ENCODE peak calls at places on chromosomes 11 and 22, in five cellular contexts. Y is neuronal stem cell, E is IMR-90, S is H1, D is mesenchymal stem cell. V is an unnamed sample.

GRCh38 chr11:2778630-2779498 is 79.1 kb upstream of the KCNQ1OT1 start:
- DNase-seq in Y (no peak), E (peak), S (no peak), D (peak), V (peak)

GRCh38 chr11:112219476-112220232 is 6.6 kb upstream of the PTS start:
- DNase-seq in Y (peak), E (peak), S (no peak), D (peak), V (peak)

GRCh38 chr11:36452987-36453386 is 57.1 kb downstream of the TRAF6 start:
- DNase-seq in Y (no peak), E (no peak), S (no peak), D (no peak), V (no peak)

GRCh38 chr11:63180536-63180935 is 36.5 kb upstream of the SLC22A24 start:
- DNase-seq in Y (no peak), E (no peak), S (no peak), D (no peak), V (no peak)

GRCh38 chr11:44179173-44179572 is 83.7 kb downstream of the EXT2 start:
- DNase-seq in Y (no peak), E (peak), S (no peak), D (peak), V (no peak)

GRCh38 chr22:33073989-33074391 is 15.8 kb upstream of the SYN3 start:
- DNase-seq in Y (no peak), E (no peak), S (no peak), D (no peak), V (no peak)

GRCh38 chr11:204587-205109 is 2.6 kb downstream of the BET1L start:
- DNase-seq in Y (no peak), E (no peak), S (no peak), D (no peak), V (no peak)

GRCh38 chr22:50271519-50271970 is 1.4 kb upstream of the MAPK11 start:
- DNase-seq in Y (peak), E (peak), S (no peak), D (peak), V (peak)

GRCh38 chr22:46357711-46358505 is 22.4 kb downstream of the TRMU start:
- DNase-seq in Y (no peak), E (no peak), S (no peak), D (no peak), V (no peak)

GRCh38 chr11:76260296-76260695 is 54.0 kb upstream of the WNT11 start:
- DNase-seq in Y (no peak), E (no peak), S (no peak), D (no peak), V (no peak)

GRCh38 chr22:35631597-35631996 is 14.5 kb upstream of the MB start:
- DNase-seq in Y (no peak), E (no peak), S (peak), D (no peak), V (peak)

GRCh38 chr11:68373810-68374501 is 61.6 kb downstream of the LRP5 start:
- DNase-seq in Y (no peak), E (peak), S (no peak), D (peak), V (no peak)

GRCh38 chr11:44727114-44727372 is 281 bp downstream of the TSPAN18 start:
- DNase-seq in Y (no peak), E (no peak), S (no peak), D (no peak), V (no peak)

GRCh38 chr22:22487869-22488597 is 20.5 kb downstream of the ZNF280B start:
- DNase-seq in Y (no peak), E (no peak), S (no peak), D (no peak), V (no peak)

GRCh38 chr11:111737180-111737876 is 28.9 kb downstream of the PPP2R1B start:
- DNase-seq in Y (no peak), E (no peak), S (no peak), D (no peak), V (no peak)

GRCh38 chr22:48254311-48254873 is 1491.9 kb downstream of the TBC1D22A start:
- DNase-seq in Y (no peak), E (no peak), S (no peak), D (no peak), V (no peak)

GRCh38 chr22:44746061-44746789 is 6.2 kb upstream of the ARHGAP8 start:
- DNase-seq in Y (no peak), E (no peak), S (no peak), D (no peak), V (no peak)

GRCh38 chr22:39146256-39147101 is 6.0 kb downstream of the CBX7 start:
- DNase-seq in Y (no peak), E (no peak), S (no peak), D (no peak), V (no peak)
- H2AFZ ChIP-seq in Y (peak), E (peak), S (no peak), D (no peak), V (no peak)

GRCh38 chr22:31628362-31628761 is 33.7 kb downstream of the PISD start:
- DNase-seq in Y (no peak), E (no peak), S (no peak), D (no peak), V (no peak)

GRCh38 chr22:31628969-31629723 is 32.9 kb downstream of the PISD start:
- DNase-seq in Y (no peak), E (no peak), S (no peak), D (no peak), V (peak)

GRCh38 chr22:31631381-31631780 is 30.6 kb downstream of the PISD start:
- DNase-seq in Y (no peak), E (no peak), S (no peak), D (no peak), V (no peak)

GRCh38 chr22:31629741-31630184 is 32.3 kb downstream of the PISD start:
- DNase-seq in Y (no peak), E (no peak), S (no peak), D (no peak), V (no peak)

GRCh38 chr22:31630331-31631329 is 31.4 kb downstream of the PISD start:
- DNase-seq in Y (peak), E (peak), S (peak), D (peak), V (peak)
- H3K4ac ChIP-seq in Y (no peak), E (peak), S (no peak), D (peak), V (no peak)

GRCh38 chr22:37744589-37744988 is 47.7 kb downstream of the TRIOBP start:
- DNase-seq in Y (no peak), E (no peak), S (no peak), D (no peak), V (no peak)
- H2AK5ac ChIP-seq in Y (no peak), E (peak), S (peak), D (peak), V (no peak)

GRCh38 chr11:34249439-34250073 is 108.3 kb downstream of the ABTB2 start:
- DNase-seq in Y (no peak), E (no peak), S (no peak), D (no peak), V (no peak)

GRCh38 chr11:34251640-34251980 is 106.2 kb downstream of the ABTB2 start:
- DNase-seq in Y (no peak), E (peak), S (no peak), D (no peak), V (no peak)

GRCh38 chr11:34252651-34253050 is 105.2 kb downstream of the ABTB2 start:
- DNase-seq in Y (no peak), E (no peak), S (no peak), D (no peak), V (no peak)

GRCh38 chr11:34252015-34252414 is 105.8 kb downstream of the ABTB2 start:
- DNase-seq in Y (no peak), E (no peak), S (no peak), D (no peak), V (no peak)

DNA sequence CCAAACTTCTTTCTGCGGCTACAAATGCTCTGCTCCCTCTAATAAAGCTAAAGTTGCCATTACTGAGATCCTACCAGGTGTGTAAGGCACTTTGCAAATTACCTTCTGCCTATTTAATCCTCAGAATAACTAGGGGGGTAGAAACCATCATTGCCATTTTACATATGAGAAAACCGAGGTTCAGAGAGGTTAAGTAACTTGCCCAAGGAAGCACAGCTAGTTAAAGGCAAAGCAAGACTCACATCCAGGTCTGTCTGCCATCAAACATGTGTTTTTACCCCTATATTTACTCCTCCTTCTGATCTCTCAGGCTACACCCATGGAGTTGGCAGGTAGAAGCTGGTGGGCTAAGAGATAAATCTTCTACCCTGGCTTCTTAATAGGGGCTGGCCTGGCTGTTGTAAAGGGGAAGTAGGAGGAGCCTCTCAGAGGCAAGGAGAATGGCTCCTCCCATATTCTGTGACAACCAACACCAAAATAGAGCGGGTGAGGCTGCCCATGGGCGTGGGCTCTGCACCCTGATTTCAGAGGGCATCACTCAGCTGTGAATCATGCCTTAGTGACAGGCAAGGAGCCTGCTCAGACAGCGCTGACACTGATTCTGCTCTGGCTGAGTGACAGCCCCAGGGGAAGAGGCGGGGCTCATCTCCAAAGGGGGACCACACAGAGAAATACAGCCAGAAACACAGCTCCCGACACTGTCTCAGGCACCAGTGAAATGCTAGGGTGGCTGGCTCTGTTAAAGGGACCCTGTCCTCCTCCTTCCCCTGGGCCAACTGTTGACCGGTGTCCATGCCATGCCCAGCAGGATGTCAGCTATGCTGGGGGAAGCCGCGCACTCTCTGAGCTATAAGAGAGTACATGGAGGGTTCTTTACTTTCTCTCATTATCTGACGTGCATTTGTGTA is 106.8 kb downstream of the ABTB2 start:
- DNase-seq in Y (no peak), E (peak), S (no peak), D (no peak), V (peak)
- H2AFZ ChIP-seq in Y (peak), E (peak), S (no peak), D (peak), V (no peak)

GRCh38 chr11:59765068-59765770 is 10.0 kb downstream of the STX3 start:
- DNase-seq in Y (no peak), E (no peak), S (no peak), D (no peak), V (no peak)
- H3K4ac ChIP-seq in Y (no peak), E (no peak), S (no peak), D (no peak), V (no peak)

GRCh38 chr22:37739000-37739399 is 42.2 kb downstream of the TRIOBP start:
- DNase-seq in Y (no peak), E (peak), S (no peak), D (peak), V (no peak)
- H2AK5ac ChIP-seq in Y (no peak), E (peak), S (no peak), D (no peak), V (no peak)

GRCh38 chr11:31818874-31819331 is 7.8 kb upstream of the PAX6 start:
- DNase-seq in Y (peak), E (no peak), S (no peak), D (no peak), V (peak)

GRCh38 chr11:31817621-31818493 is 6.7 kb upstream of the PAX6 start:
- DNase-seq in Y (peak), E (no peak), S (no peak), D (no peak), V (peak)

GRCh38 chr11:31817054-31817620 is 6.0 kb upstream of the PAX6 start:
- DNase-seq in Y (peak), E (no peak), S (no peak), D (no peak), V (no peak)

GRCh38 chr11:31815743-31816466 is 4.8 kb upstream of the PAX6 start:
- DNase-seq in Y (no peak), E (no peak), S (no peak), D (no peak), V (no peak)

GRCh38 chr11:31816467-31817053 is 5.4 kb upstream of the PAX6 start:
- DNase-seq in Y (peak), E (no peak), S (no peak), D (no peak), V (peak)
- H2AFZ ChIP-seq in Y (peak), E (no peak), S (no peak), D (no peak), V (no peak)

DNA sequence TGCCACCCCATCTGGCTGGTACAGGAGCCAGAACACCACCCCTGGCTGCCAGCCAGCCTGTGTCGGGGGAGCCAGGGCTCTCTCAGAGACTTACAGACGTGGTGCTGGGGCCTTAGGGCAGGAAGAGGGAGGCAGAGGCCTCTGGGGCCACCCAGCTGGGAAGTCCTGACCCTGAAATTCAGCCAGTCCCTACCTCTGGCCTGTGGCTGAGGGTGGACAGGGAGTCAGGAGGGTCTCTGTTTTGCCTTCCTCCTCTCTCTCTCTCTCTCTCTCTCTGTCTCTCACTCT is 52.5 kb upstream of the CDON start:
- DNase-seq in Y (no peak), E (no peak), S (no peak), D (peak), V (no peak)
- H3K4ac ChIP-seq in Y (no peak), E (no peak), S (no peak), D (no peak), V (no peak)

GRCh38 chr11:12220305-12220704 is 109.9 kb downstream of the MICAL2 start:
- DNase-seq in Y (no peak), E (no peak), S (no peak), D (no peak), V (no peak)
- H2AK5ac ChIP-seq in Y (no peak), E (peak), S (no peak), D (no peak), V (no peak)